ENCODE peak calls at places on chromosomes 11 and 22, in four cellular contexts. One of them, this sample, is unnamed.

GRCh38 chr22:19766506-19767426 is 6.2 kb downstream of the TBX1 start:
- DNase-seq in stimulated activated CD4-positive, alpha-beta T cell treated with anti-CD3 and anti-CD28 coated beads, Interleukin-15, amount 100 ng/mL, for 1 hour: peak
- DNase-seq in NCI-H1930: no peak
- DNase-seq in RWPE2: no peak
- DNase-seq in this sample: peak

GRCh38 chr11:3009481-3009880 is 17.4 kb upstream of the NAP1L4 start:
- DNase-seq in NCI-H1930: no peak
- DNase-seq in stimulated activated CD4-positive, alpha-beta T cell treated with anti-CD3 and anti-CD28 coated beads, Interleukin-15, amount 100 ng/mL, for 1 hour: no peak
- DNase-seq in RWPE2: no peak
- DNase-seq in this sample: no peak

GRCh38 chr11:95364324-95365295 is 133.6 kb upstream of the SESN3 start:
- DNase-seq in RWPE2: no peak
- DNase-seq in NCI-H1930: no peak
- DNase-seq in stimulated activated CD4-positive, alpha-beta T cell treated with anti-CD3 and anti-CD28 coated beads, Interleukin-15, amount 100 ng/mL, for 1 hour: no peak
- DNase-seq in this sample: peak

GRCh38 chr22:19632671-19633148 is 81.6 kb upstream of the SEPTIN5 start:
- DNase-seq in NCI-H1930: no peak
- DNase-seq in RWPE2: no peak
- DNase-seq in stimulated activated CD4-positive, alpha-beta T cell treated with anti-CD3 and anti-CD28 coated beads, Interleukin-15, amount 100 ng/mL, for 1 hour: no peak
- DNase-seq in this sample: no peak

GRCh38 chr11:87398913-87399312 is 361.2 kb downstream of the TMEM135 start:
- DNase-seq in RWPE2: no peak
- DNase-seq in stimulated activated CD4-positive, alpha-beta T cell treated with anti-CD3 and anti-CD28 coated beads, Interleukin-15, amount 100 ng/mL, for 1 hour: no peak
- DNase-seq in NCI-H1930: no peak
- DNase-seq in this sample: no peak

GRCh38 chr22:18059991-18060390 is 17.8 kb upstream of the PEX26 start:
- DNase-seq in RWPE2: no peak
- DNase-seq in stimulated activated CD4-positive, alpha-beta T cell treated with anti-CD3 and anti-CD28 coated beads, Interleukin-15, amount 100 ng/mL, for 1 hour: no peak
- DNase-seq in NCI-H1930: no peak
- DNase-seq in this sample: no peak

GRCh38 chr22:39083212-39084165 is 6.4 kb downstream of the APOBEC3G start:
- DNase-seq in NCI-H1930: no peak
- DNase-seq in RWPE2: no peak
- DNase-seq in stimulated activated CD4-positive, alpha-beta T cell treated with anti-CD3 and anti-CD28 coated beads, Interleukin-15, amount 100 ng/mL, for 1 hour: no peak
- DNase-seq in this sample: no peak

GRCh38 chr11:36581536-36581935 is 12.8 kb upstream of the IFTAP start:
- DNase-seq in RWPE2: no peak
- DNase-seq in stimulated activated CD4-positive, alpha-beta T cell treated with anti-CD3 and anti-CD28 coated beads, Interleukin-15, amount 100 ng/mL, for 1 hour: no peak
- DNase-seq in NCI-H1930: no peak
- DNase-seq in this sample: no peak

GRCh38 chr11:126319374-126319740 is 15.5 kb downstream of the DCPS start:
- DNase-seq in NCI-H1930: no peak
- DNase-seq in RWPE2: peak
- DNase-seq in stimulated activated CD4-positive, alpha-beta T cell treated with anti-CD3 and anti-CD28 coated beads, Interleukin-15, amount 100 ng/mL, for 1 hour: no peak
- DNase-seq in this sample: no peak

GRCh38 chr11:118056806-118057205 is 20.1 kb upstream of the TMPRSS4 start:
- DNase-seq in NCI-H1930: no peak
- DNase-seq in RWPE2: no peak
- DNase-seq in stimulated activated CD4-positive, alpha-beta T cell treated with anti-CD3 and anti-CD28 coated beads, Interleukin-15, amount 100 ng/mL, for 1 hour: no peak
- DNase-seq in this sample: no peak

GRCh38 chr11:68948948-68949347 is 31.8 kb downstream of the MRGPRD start:
- DNase-seq in stimulated activated CD4-positive, alpha-beta T cell treated with anti-CD3 and anti-CD28 coated beads, Interleukin-15, amount 100 ng/mL, for 1 hour: no peak
- DNase-seq in NCI-H1930: no peak
- DNase-seq in RWPE2: no peak
- DNase-seq in this sample: no peak

GRCh38 chr11:36292311-36292722 is 3.1 kb upstream of the COMMD9 start:
- DNase-seq in stimulated activated CD4-positive, alpha-beta T cell treated with anti-CD3 and anti-CD28 coated beads, Interleukin-15, amount 100 ng/mL, for 1 hour: no peak
- DNase-seq in RWPE2: no peak
- DNase-seq in NCI-H1930: no peak
- DNase-seq in this sample: peak

GRCh38 chr11:850777-851762 is 8.4 kb downstream of the TSPAN4 start:
- DNase-seq in RWPE2: no peak
- DNase-seq in NCI-H1930: peak
- DNase-seq in stimulated activated CD4-positive, alpha-beta T cell treated with anti-CD3 and anti-CD28 coated beads, Interleukin-15, amount 100 ng/mL, for 1 hour: no peak
- DNase-seq in this sample: no peak

GRCh38 chr11:104895619-104896018 is 2.6 kb downstream of the CASP12 start:
- DNase-seq in NCI-H1930: no peak
- DNase-seq in stimulated activated CD4-positive, alpha-beta T cell treated with anti-CD3 and anti-CD28 coated beads, Interleukin-15, amount 100 ng/mL, for 1 hour: no peak
- DNase-seq in RWPE2: no peak
- DNase-seq in this sample: no peak

GRCh38 chr22:28000361-28000760 is 81.3 kb upstream of the PITPNB start:
- DNase-seq in NCI-H1930: no peak
- DNase-seq in stimulated activated CD4-positive, alpha-beta T cell treated with anti-CD3 and anti-CD28 coated beads, Interleukin-15, amount 100 ng/mL, for 1 hour: no peak
- DNase-seq in RWPE2: no peak
- DNase-seq in this sample: no peak

GRCh38 chr22:19290400-19291217 is 910 bp downstream of the CLTCL1 start:
- DNase-seq in NCI-H1930: no peak
- DNase-seq in stimulated activated CD4-positive, alpha-beta T cell treated with anti-CD3 and anti-CD28 coated beads, Interleukin-15, amount 100 ng/mL, for 1 hour: no peak
- DNase-seq in RWPE2: no peak
- DNase-seq in this sample: no peak

GRCh38 chr11:3831378-3832239 is 9.2 kb downstream of the RHOG start:
- DNase-seq in NCI-H1930: no peak
- DNase-seq in stimulated activated CD4-positive, alpha-beta T cell treated with anti-CD3 and anti-CD28 coated beads, Interleukin-15, amount 100 ng/mL, for 1 hour: no peak
- DNase-seq in RWPE2: no peak
- DNase-seq in this sample: no peak

GRCh38 chr11:62152245-62153086 is 28.7 kb downstream of the INCENP start:
- DNase-seq in stimulated activated CD4-positive, alpha-beta T cell treated with anti-CD3 and anti-CD28 coated beads, Interleukin-15, amount 100 ng/mL, for 1 hour: no peak
- DNase-seq in NCI-H1930: no peak
- DNase-seq in RWPE2: no peak
- DNase-seq in this sample: no peak

This sample was measured in Calu3.